ENCODE peak calls at places on chromosomes 6 and 20, in five cellular contexts. One of them, this sample, is unnamed.

GRCh38 chr6:159098636-159099106 is 53.9 kb upstream of the TAGAP start:
- DNase-seq in cardiac septum: no peak
- DNase-seq in astrocyte: no peak
- DNase-seq in stimulated activated CD4-positive, alpha-beta T cell treated with anti-CD3 and anti-CD28 coated beads, Interleukin-1b, Interleukin-23, amount 100 ng/mL, for 24 hours: no peak
- DNase-seq in fibroblast of pulmonary artery: no peak
- DNase-seq in this sample: no peak

GRCh38 chr20:9040874-9041524 is 27.9 kb upstream of the PLCB4 start:
- DNase-seq in stimulated activated CD4-positive, alpha-beta T cell treated with anti-CD3 and anti-CD28 coated beads, Interleukin-1b, Interleukin-23, amount 100 ng/mL, for 24 hours: no peak
- DNase-seq in cardiac septum: no peak
- DNase-seq in astrocyte: peak
- DNase-seq in fibroblast of pulmonary artery: no peak
- DNase-seq in this sample: no peak

GRCh38 chr20:61413752-61414151 is 161.7 kb downstream of the CDH4 start:
- DNase-seq in stimulated activated CD4-positive, alpha-beta T cell treated with anti-CD3 and anti-CD28 coated beads, Interleukin-1b, Interleukin-23, amount 100 ng/mL, for 24 hours: no peak
- DNase-seq in astrocyte: no peak
- DNase-seq in fibroblast of pulmonary artery: no peak
- DNase-seq in cardiac septum: no peak
- DNase-seq in this sample: no peak

GRCh38 chr20:3233991-3234498 is 4.9 kb downstream of the SLC4A11 start:
- DNase-seq in astrocyte: no peak
- DNase-seq in cardiac septum: no peak
- DNase-seq in stimulated activated CD4-positive, alpha-beta T cell treated with anti-CD3 and anti-CD28 coated beads, Interleukin-1b, Interleukin-23, amount 100 ng/mL, for 24 hours: no peak
- DNase-seq in fibroblast of pulmonary artery: no peak
- DNase-seq in this sample: no peak

GRCh38 chr6:100479180-100480035 is 14.7 kb upstream of the SIM1 start:
- DNase-seq in cardiac septum: no peak
- DNase-seq in astrocyte: no peak
- DNase-seq in fibroblast of pulmonary artery: peak
- DNase-seq in stimulated activated CD4-positive, alpha-beta T cell treated with anti-CD3 and anti-CD28 coated beads, Interleukin-1b, Interleukin-23, amount 100 ng/mL, for 24 hours: no peak
- DNase-seq in this sample: no peak

GRCh38 chr20:57974863-57975262 is 253.6 kb downstream of the ANKRD60 start:
- DNase-seq in astrocyte: no peak
- DNase-seq in stimulated activated CD4-positive, alpha-beta T cell treated with anti-CD3 and anti-CD28 coated beads, Interleukin-1b, Interleukin-23, amount 100 ng/mL, for 24 hours: no peak
- DNase-seq in fibroblast of pulmonary artery: no peak
- DNase-seq in cardiac septum: no peak
- DNase-seq in this sample: no peak

GRCh38 chr6:43953794-43954310 is 173.4 kb downstream of the MRPL14 start:
- DNase-seq in fibroblast of pulmonary artery: no peak
- DNase-seq in astrocyte: no peak
- DNase-seq in stimulated activated CD4-positive, alpha-beta T cell treated with anti-CD3 and anti-CD28 coated beads, Interleukin-1b, Interleukin-23, amount 100 ng/mL, for 24 hours: no peak
- DNase-seq in cardiac septum: peak
- DNase-seq in this sample: no peak

GRCh38 chr20:46631212-46631869 is 19.9 kb downstream of the SLC13A3 start:
- DNase-seq in stimulated activated CD4-positive, alpha-beta T cell treated with anti-CD3 and anti-CD28 coated beads, Interleukin-1b, Interleukin-23, amount 100 ng/mL, for 24 hours: no peak
- DNase-seq in fibroblast of pulmonary artery: peak
- DNase-seq in astrocyte: no peak
- DNase-seq in cardiac septum: no peak
- DNase-seq in this sample: no peak

GRCh38 chr20:58833921-58834320 is 16.8 kb downstream of the GNAS-AS1 start:
- DNase-seq in stimulated activated CD4-positive, alpha-beta T cell treated with anti-CD3 and anti-CD28 coated beads, Interleukin-1b, Interleukin-23, amount 100 ng/mL, for 24 hours: no peak
- DNase-seq in fibroblast of pulmonary artery: no peak
- DNase-seq in astrocyte: no peak
- DNase-seq in cardiac septum: no peak
- DNase-seq in this sample: no peak

GRCh38 chr6:18101271-18101670 is 21.2 kb downstream of the NHLRC1 start:
- DNase-seq in stimulated activated CD4-positive, alpha-beta T cell treated with anti-CD3 and anti-CD28 coated beads, Interleukin-1b, Interleukin-23, amount 100 ng/mL, for 24 hours: no peak
- DNase-seq in cardiac septum: no peak
- DNase-seq in astrocyte: peak
- DNase-seq in fibroblast of pulmonary artery: peak
- DNase-seq in this sample: no peak

GRCh38 chr20:61438285-61438684 is 186.2 kb downstream of the CDH4 start:
- DNase-seq in cardiac septum: no peak
- DNase-seq in astrocyte: no peak
- DNase-seq in fibroblast of pulmonary artery: no peak
- DNase-seq in stimulated activated CD4-positive, alpha-beta T cell treated with anti-CD3 and anti-CD28 coated beads, Interleukin-1b, Interleukin-23, amount 100 ng/mL, for 24 hours: no peak
- DNase-seq in this sample: no peak

GRCh38 chr20:44701116-44701865 is 13.9 kb upstream of the CCN5 start:
- DNase-seq in cardiac septum: no peak
- DNase-seq in astrocyte: no peak
- DNase-seq in stimulated activated CD4-positive, alpha-beta T cell treated with anti-CD3 and anti-CD28 coated beads, Interleukin-1b, Interleukin-23, amount 100 ng/mL, for 24 hours: no peak
- DNase-seq in fibroblast of pulmonary artery: no peak
- DNase-seq in this sample: no peak

GRCh38 chr6:112927641-112928040 is 580.5 kb downstream of the RFPL4B start:
- DNase-seq in astrocyte: peak
- DNase-seq in fibroblast of pulmonary artery: no peak
- DNase-seq in stimulated activated CD4-positive, alpha-beta T cell treated with anti-CD3 and anti-CD28 coated beads, Interleukin-1b, Interleukin-23, amount 100 ng/mL, for 24 hours: no peak
- DNase-seq in cardiac septum: no peak
- DNase-seq in this sample: no peak

GRCh38 chr6:25942561-25943147 is 12.2 kb upstream of the SLC17A2 start:
- DNase-seq in stimulated activated CD4-positive, alpha-beta T cell treated with anti-CD3 and anti-CD28 coated beads, Interleukin-1b, Interleukin-23, amount 100 ng/mL, for 24 hours: no peak
- DNase-seq in cardiac septum: no peak
- DNase-seq in fibroblast of pulmonary artery: peak
- DNase-seq in astrocyte: no peak
- DNase-seq in this sample: no peak

GRCh38 chr6:43125555-43125954 is 45.5 kb upstream of the SRF start:
- DNase-seq in cardiac septum: no peak
- DNase-seq in stimulated activated CD4-positive, alpha-beta T cell treated with anti-CD3 and anti-CD28 coated beads, Interleukin-1b, Interleukin-23, amount 100 ng/mL, for 24 hours: no peak
- DNase-seq in fibroblast of pulmonary artery: no peak
- DNase-seq in astrocyte: no peak
- DNase-seq in this sample: no peak

GRCh38 chr20:59123011-59123676 is 40.5 kb upstream of the ZNF831 start:
- DNase-seq in stimulated activated CD4-positive, alpha-beta T cell treated with anti-CD3 and anti-CD28 coated beads, Interleukin-1b, Interleukin-23, amount 100 ng/mL, for 24 hours: no peak
- DNase-seq in cardiac septum: no peak
- DNase-seq in astrocyte: no peak
- DNase-seq in fibroblast of pulmonary artery: no peak
- DNase-seq in this sample: no peak

GRCh38 chr6:166677941-166678340 is 50.9 kb upstream of the RPS6KA2 start:
- DNase-seq in stimulated activated CD4-positive, alpha-beta T cell treated with anti-CD3 and anti-CD28 coated beads, Interleukin-1b, Interleukin-23, amount 100 ng/mL, for 24 hours: no peak
- DNase-seq in fibroblast of pulmonary artery: no peak
- DNase-seq in cardiac septum: no peak
- DNase-seq in astrocyte: no peak
- DNase-seq in this sample: no peak

GRCh38 chr6:300494-301198 is 8.4 kb downstream of the DUSP22 start:
- DNase-seq in astrocyte: no peak
- DNase-seq in stimulated activated CD4-positive, alpha-beta T cell treated with anti-CD3 and anti-CD28 coated beads, Interleukin-1b, Interleukin-23, amount 100 ng/mL, for 24 hours: no peak
- DNase-seq in cardiac septum: no peak
- DNase-seq in fibroblast of pulmonary artery: no peak
- DNase-seq in this sample: no peak

GRCh38 chr20:59958123-59958522 is at the start of gene CDH26:
- DNase-seq in cardiac septum: no peak
- DNase-seq in fibroblast of pulmonary artery: no peak
- DNase-seq in astrocyte: no peak
- DNase-seq in stimulated activated CD4-positive, alpha-beta T cell treated with anti-CD3 and anti-CD28 coated beads, Interleukin-1b, Interleukin-23, amount 100 ng/mL, for 24 hours: no peak
- DNase-seq in this sample: no peak

GRCh38 chr20:59831901-59832240 is 101.6 kb downstream of the SYCP2 start:
- DNase-seq in cardiac septum: no peak
- DNase-seq in fibroblast of pulmonary artery: no peak
- DNase-seq in stimulated activated CD4-positive, alpha-beta T cell treated with anti-CD3 and anti-CD28 coated beads, Interleukin-1b, Interleukin-23, amount 100 ng/mL, for 24 hours: no peak
- DNase-seq in astrocyte: no peak
- DNase-seq in this sample: no peak

GRCh38 chr6:81985191-81985590 is 232.7 kb upstream of the TENT5A start:
- DNase-seq in astrocyte: no peak
- DNase-seq in fibroblast of pulmonary artery: no peak
- DNase-seq in cardiac septum: no peak
- DNase-seq in stimulated activated CD4-positive, alpha-beta T cell treated with anti-CD3 and anti-CD28 coated beads, Interleukin-1b, Interleukin-23, amount 100 ng/mL, for 24 hours: no peak
- DNase-seq in this sample: no peak

GRCh38 chr6:130364224-130364780 is 1.5 kb upstream of the TMEM200A start:
- DNase-seq in astrocyte: no peak
- DNase-seq in stimulated activated CD4-positive, alpha-beta T cell treated with anti-CD3 and anti-CD28 coated beads, Interleukin-1b, Interleukin-23, amount 100 ng/mL, for 24 hours: no peak
- DNase-seq in fibroblast of pulmonary artery: no peak
- DNase-seq in cardiac septum: no peak
- DNase-seq in this sample: no peak

GRCh38 chr20:36098364-36098763 is 56.2 kb upstream of the EPB41L1 start:
- DNase-seq in cardiac septum: no peak
- DNase-seq in astrocyte: peak
- DNase-seq in fibroblast of pulmonary artery: peak
- DNase-seq in stimulated activated CD4-positive, alpha-beta T cell treated with anti-CD3 and anti-CD28 coated beads, Interleukin-1b, Interleukin-23, amount 100 ng/mL, for 24 hours: no peak
- DNase-seq in this sample: no peak

GRCh38 chr6:89081129-89081422 is 525 bp downstream of the PNRC1 start:
- DNase-seq in cardiac septum: no peak
- DNase-seq in fibroblast of pulmonary artery: no peak
- DNase-seq in astrocyte: no peak
- DNase-seq in stimulated activated CD4-positive, alpha-beta T cell treated with anti-CD3 and anti-CD28 coated beads, Interleukin-1b, Interleukin-23, amount 100 ng/mL, for 24 hours: no peak
- DNase-seq in this sample: no peak

GRCh38 chr6:110528051-110528929 is 51.9 kb upstream of the SLC22A16 start:
- DNase-seq in stimulated activated CD4-positive, alpha-beta T cell treated with anti-CD3 and anti-CD28 coated beads, Interleukin-1b, Interleukin-23, amount 100 ng/mL, for 24 hours: peak
- DNase-seq in cardiac septum: no peak
- DNase-seq in fibroblast of pulmonary artery: peak
- DNase-seq in astrocyte: peak
- DNase-seq in this sample: no peak

GRCh38 chr20:56229821-56230220 is 18.7 kb upstream of the MC3R start:
- DNase-seq in cardiac septum: no peak
- DNase-seq in stimulated activated CD4-positive, alpha-beta T cell treated with anti-CD3 and anti-CD28 coated beads, Interleukin-1b, Interleukin-23, amount 100 ng/mL, for 24 hours: no peak
- DNase-seq in astrocyte: no peak
- DNase-seq in fibroblast of pulmonary artery: no peak
- DNase-seq in this sample: no peak

GRCh38 chr6:6654599-6655575 is 66.4 kb downstream of the LY86 start:
- DNase-seq in fibroblast of pulmonary artery: peak
- DNase-seq in cardiac septum: no peak
- DNase-seq in stimulated activated CD4-positive, alpha-beta T cell treated with anti-CD3 and anti-CD28 coated beads, Interleukin-1b, Interleukin-23, amount 100 ng/mL, for 24 hours: no peak
- DNase-seq in astrocyte: no peak
- DNase-seq in this sample: no peak

GRCh38 chr6:90256698-90257485 is 39.8 kb downstream of the BACH2 start:
- DNase-seq in cardiac septum: no peak
- DNase-seq in fibroblast of pulmonary artery: peak
- DNase-seq in stimulated activated CD4-positive, alpha-beta T cell treated with anti-CD3 and anti-CD28 coated beads, Interleukin-1b, Interleukin-23, amount 100 ng/mL, for 24 hours: no peak
- DNase-seq in astrocyte: peak
- DNase-seq in this sample: no peak

This sample was measured in mesothelial cell of epicardium.